ENCODE peak calls at places on chromosomes 12 and 14, in four cellular contexts. One of them, this sample, is unnamed.
A peak's percentile ranks its signal among the peaks of the same experiment; 100 is the strongest.

GRCh38 chr12:10405294-10405693 is 4.3 kb downstream of the KLRC4 start:
- DNase-seq in PC-9: peak; percentile 45
- DNase-seq in fibroblast of lung: no peak
- DNase-seq in MM.1S: no peak
- DNase-seq in this sample: no peak

GRCh38 chr14:21467620-21468019 is 9.1 kb downstream of the RAB2B start:
- DNase-seq in PC-9: no peak
- DNase-seq in fibroblast of lung: peak; percentile 97
- DNase-seq in MM.1S: no peak
- DNase-seq in this sample: peak; percentile 92

GRCh38 chr14:68789798-68790655 is 2.8 kb downstream of the ZFP36L1 start:
- DNase-seq in PC-9: no peak
- DNase-seq in fibroblast of lung: peak; percentile 39
- DNase-seq in MM.1S: no peak
- DNase-seq in this sample: no peak

GRCh38 chr12:53096089-53096741 is 1.3 kb upstream of the IGFBP6 start:
- DNase-seq in PC-9: no peak
- DNase-seq in fibroblast of lung: peak; percentile 79
- DNase-seq in MM.1S: no peak
- DNase-seq in this sample: peak; percentile 46

GRCh38 chr12:71727958-71728357 is 26.7 kb upstream of the RAB21 start:
- DNase-seq in PC-9: no peak
- DNase-seq in fibroblast of lung: no peak
- DNase-seq in MM.1S: no peak
- DNase-seq in this sample: no peak

GRCh38 chr14:94659953-94660946 is 48.1 kb downstream of the SERPINA3 start:
- DNase-seq in PC-9: no peak
- DNase-seq in fibroblast of lung: no peak
- DNase-seq in MM.1S: no peak
- DNase-seq in this sample: no peak

GRCh38 chr12:48197967-48198618 is 5.0 kb downstream of the OR10AD1 start:
- DNase-seq in PC-9: peak; percentile 89
- DNase-seq in fibroblast of lung: peak; percentile 95
- DNase-seq in MM.1S: peak; percentile 98
- DNase-seq in this sample: peak; percentile 65

GRCh38 chr12:28409892-28410291 is 219.6 kb downstream of the CCDC91 start:
- DNase-seq in PC-9: no peak
- DNase-seq in fibroblast of lung: peak; percentile 18
- DNase-seq in MM.1S: no peak
- DNase-seq in this sample: no peak

GRCh38 chr12:48765753-48766162 is 23.1 kb downstream of the ADCY6 start:
- DNase-seq in PC-9: no peak
- DNase-seq in fibroblast of lung: peak; percentile 26
- DNase-seq in MM.1S: peak; percentile 55
- DNase-seq in this sample: no peak

GRCh38 chr12:96121271-96121711 is 72.9 kb upstream of the ELK3 start:
- DNase-seq in PC-9: no peak
- DNase-seq in fibroblast of lung: peak; percentile 20
- DNase-seq in MM.1S: peak; percentile 49
- DNase-seq in this sample: no peak

GRCh38 chr12:64837427-64837826 is 13.0 kb downstream of the TBC1D30 start:
- DNase-seq in PC-9: no peak
- DNase-seq in fibroblast of lung: no peak
- DNase-seq in MM.1S: no peak
- DNase-seq in this sample: no peak
- H3K4me3 ChIP-seq in PC-9: no peak overlapping the region
- H3K4me3 ChIP-seq in fibroblast of lung: no peak overlapping the region
- H3K4me3 ChIP-seq in MM.1S: no peak overlapping the region
- H3K4me3 ChIP-seq in this sample: no peak overlapping the region

GRCh38 chr14:76580399-76580798 is 180.9 kb upstream of the VASH1 start:
- DNase-seq in PC-9: no peak
- DNase-seq in fibroblast of lung: no peak
- DNase-seq in MM.1S: no peak
- DNase-seq in this sample: no peak
- TF ChIP-seq CTCF in PC-9: no peak
- TF ChIP-seq CTCF in fibroblast of lung: no peak
- TF ChIP-seq CTCF in MM.1S: no peak
- TF ChIP-seq CTCF in this sample: no peak

DNA sequence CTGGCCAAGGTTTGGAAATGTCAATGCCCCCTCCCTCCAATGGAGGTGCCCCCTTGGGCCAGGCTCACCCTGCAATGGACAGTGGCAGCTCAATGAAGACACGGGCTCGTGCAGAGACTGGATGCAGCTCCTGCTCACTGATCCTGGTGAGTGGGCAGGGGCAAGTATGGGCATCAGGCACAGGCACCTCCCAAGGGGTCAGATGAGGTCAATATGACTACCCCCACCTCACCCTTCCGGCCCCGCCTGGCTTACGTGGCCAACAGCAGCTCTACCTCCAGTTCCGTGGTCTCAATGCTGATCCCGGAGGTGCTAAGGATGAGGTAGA is 13.6 kb downstream of the ITGA7 start:
- DNase-seq in PC-9: no peak
- DNase-seq in fibroblast of lung: no peak
- DNase-seq in MM.1S: no peak
- DNase-seq in this sample: no peak
- H3K4me3 ChIP-seq in PC-9: no peak overlapping the region
- H3K4me3 ChIP-seq in fibroblast of lung: no peak overlapping the region
- H3K4me3 ChIP-seq in MM.1S: no peak overlapping the region
- H3K4me3 ChIP-seq in this sample: no peak overlapping the region

DNA sequence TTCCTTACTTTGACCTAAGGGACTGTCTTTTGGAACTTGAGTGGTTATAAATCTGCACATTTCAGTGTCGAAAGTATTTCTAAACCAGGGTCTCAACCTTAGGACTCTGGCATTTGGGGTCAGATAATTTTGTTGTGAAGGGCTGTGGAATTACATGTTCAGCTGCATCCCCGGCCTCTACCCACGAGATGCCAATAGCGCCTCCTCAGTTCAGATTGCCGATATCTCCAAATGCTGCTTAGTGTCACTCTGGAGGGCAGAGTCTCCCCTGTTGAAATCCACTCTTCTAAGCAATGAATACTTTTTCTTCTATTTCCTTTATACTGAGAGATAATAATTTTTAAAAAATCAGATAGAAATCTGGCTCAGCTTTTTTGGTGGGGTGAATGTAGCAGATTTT is 379.4 kb upstream of the RGS6 start:
- DNase-seq in PC-9: no peak
- DNase-seq in fibroblast of lung: no peak
- DNase-seq in MM.1S: no peak
- DNase-seq in this sample: no peak
- TF ChIP-seq CTCF in PC-9: no peak
- TF ChIP-seq CTCF in fibroblast of lung: no peak
- TF ChIP-seq CTCF in MM.1S: no peak
- TF ChIP-seq CTCF in this sample: no peak

GRCh38 chr12:132459270-132459669 is 30.7 kb upstream of the FBRSL1 start:
- DNase-seq in PC-9: no peak
- DNase-seq in fibroblast of lung: no peak
- DNase-seq in MM.1S: no peak
- DNase-seq in this sample: no peak

GRCh38 chr12:132458441-132459225 is 31.3 kb upstream of the FBRSL1 start:
- DNase-seq in PC-9: no peak
- DNase-seq in fibroblast of lung: no peak
- DNase-seq in MM.1S: no peak
- DNase-seq in this sample: no peak

GRCh38 chr12:132460571-132460970 is 29.4 kb upstream of the FBRSL1 start:
- DNase-seq in PC-9: no peak
- DNase-seq in fibroblast of lung: no peak
- DNase-seq in MM.1S: no peak
- DNase-seq in this sample: no peak

GRCh38 chr12:132462778-132463177 is 27.2 kb upstream of the FBRSL1 start:
- DNase-seq in PC-9: no peak
- DNase-seq in fibroblast of lung: no peak
- DNase-seq in MM.1S: no peak
- DNase-seq in this sample: no peak

DNA sequence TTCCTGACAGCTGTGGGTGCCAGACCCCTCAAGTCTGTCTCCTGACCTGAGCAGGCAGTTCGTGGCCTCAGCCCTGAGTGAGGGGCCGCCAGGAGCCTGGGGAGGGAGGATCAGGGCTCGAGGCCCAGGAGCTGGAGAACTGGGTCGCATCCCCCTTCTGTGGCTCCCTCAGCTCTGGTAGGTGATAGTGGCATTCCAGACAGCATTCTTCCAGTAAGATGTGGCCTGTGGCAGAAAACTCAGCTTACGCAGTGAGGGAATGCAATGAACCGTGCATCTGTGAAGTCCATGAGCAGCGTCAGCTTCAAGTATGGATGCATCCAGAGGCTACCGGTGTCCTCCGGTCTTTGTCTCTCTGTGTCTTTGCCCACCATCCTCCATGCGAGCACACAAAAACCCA is 28.4 kb upstream of the FBRSL1 start:
- DNase-seq in PC-9: no peak
- DNase-seq in fibroblast of lung: no peak
- DNase-seq in MM.1S: no peak
- DNase-seq in this sample: no peak
- H3K4me3 ChIP-seq in PC-9: no peak overlapping the region
- H3K4me3 ChIP-seq in fibroblast of lung: no peak overlapping the region
- H3K4me3 ChIP-seq in MM.1S: no peak overlapping the region
- H3K4me3 ChIP-seq in this sample: no peak overlapping the region

GRCh38 chr12:8949525-8950286 is at the start of gene M6PR:
- DNase-seq in PC-9: peak; percentile 92
- DNase-seq in fibroblast of lung: peak; percentile 95
- DNase-seq in MM.1S: peak; percentile 96
- DNase-seq in this sample: peak; percentile 78
- TF ChIP-seq CTCF in PC-9: no peak
- TF ChIP-seq CTCF in fibroblast of lung: peak; percentile 61
- TF ChIP-seq CTCF in MM.1S: peak; percentile 52
- TF ChIP-seq CTCF in this sample: peak; percentile 60

GRCh38 chr12:66804555-66804954 is 125.7 kb upstream of the GRIP1 start:
- DNase-seq in PC-9: no peak
- DNase-seq in fibroblast of lung: no peak
- DNase-seq in MM.1S: no peak
- DNase-seq in this sample: no peak
- H3K4me3 ChIP-seq in PC-9: no peak overlapping the region
- H3K4me3 ChIP-seq in fibroblast of lung: no peak overlapping the region
- H3K4me3 ChIP-seq in MM.1S: no peak overlapping the region
- H3K4me3 ChIP-seq in this sample: no peak overlapping the region

GRCh38 chr12:86186449-86186848 is 69.7 kb downstream of the MGAT4C start:
- DNase-seq in PC-9: no peak
- DNase-seq in fibroblast of lung: no peak
- DNase-seq in MM.1S: no peak
- DNase-seq in this sample: no peak
- TF ChIP-seq CTCF in PC-9: no peak
- TF ChIP-seq CTCF in fibroblast of lung: peak; percentile 8
- TF ChIP-seq CTCF in MM.1S: no peak
- TF ChIP-seq CTCF in this sample: peak; percentile 20

DNA sequence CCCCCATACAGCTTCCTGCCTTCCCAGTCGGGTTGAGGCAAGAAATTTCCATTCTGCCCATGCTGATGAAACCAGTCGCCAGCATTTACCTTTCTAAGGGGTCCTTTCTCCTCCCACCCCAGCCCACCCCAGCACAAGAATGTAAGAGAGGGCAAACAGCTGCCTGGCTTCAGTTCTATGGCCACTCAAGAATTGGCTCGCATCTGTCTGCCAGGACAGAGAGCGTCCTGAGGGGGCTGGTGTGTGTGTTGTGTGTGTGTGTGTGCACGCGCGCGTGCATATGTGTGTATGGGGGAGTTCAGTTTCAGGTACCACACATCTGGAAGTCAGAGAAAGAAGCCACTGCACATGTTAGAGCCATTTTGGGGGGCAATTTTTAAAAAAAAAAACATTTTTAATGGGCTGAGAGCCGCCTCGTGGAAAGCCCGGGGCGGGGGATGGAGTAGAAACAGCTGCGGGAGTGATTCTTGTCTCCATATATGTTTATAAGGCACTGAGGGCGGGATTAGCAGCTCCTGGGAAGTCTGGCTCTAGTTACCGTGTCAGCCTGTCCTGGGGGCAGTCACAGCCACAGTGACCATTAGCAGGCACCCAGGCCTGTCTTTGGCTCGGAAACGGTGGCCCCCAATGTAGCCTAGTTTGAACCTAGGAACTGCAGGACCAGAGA is at the start of gene WNT5B:
- DNase-seq in PC-9: no peak
- DNase-seq in fibroblast of lung: no peak
- DNase-seq in MM.1S: no peak
- DNase-seq in this sample: no peak
- H3K4me3 ChIP-seq in PC-9: peak within 1 kb of the TSS; percentile 35
- H3K4me3 ChIP-seq in fibroblast of lung: peak within 1 kb of the TSS; percentile 11
- H3K4me3 ChIP-seq in MM.1S: no peak within 1 kb of the TSS
- H3K4me3 ChIP-seq in this sample: peak within 1 kb of the TSS; percentile 36

This sample was measured in AG04450.